ENCODE peak calls at places on chromosomes 7 and 10, in nine cellular contexts. M is MM.1S, G is ovary, J is IMR-90, F is esophagus squamous epithelium, L is fibroblast of the aortic adventitia, U is HCT116, I is dorsolateral prefrontal cortex, H is adrenal gland. T is an unnamed sample.

GRCh38 chr7:106893591-106893990 is 28.5 kb downstream of the PIK3CG start:
- DNase-seq in M (peak), G (no peak), J (peak), F (no peak), L (no peak), U (no peak), I (no peak), H (no peak), T (no peak)

GRCh38 chr7:155653773-155654172 is 9.3 kb downstream of the RBM33 start:
- DNase-seq in M (no peak), G (no peak), J (peak), F (no peak), L (peak), U (no peak), I (no peak), H (peak), T (peak)

GRCh38 chr7:141785711-141786552 is 4.1 kb upstream of the TAS2R5 start:
- DNase-seq in M (peak), G (no peak), J (peak), F (no peak), L (peak), U (peak), I (no peak), H (peak), T (peak)

GRCh38 chr10:100728928-100729876 is 16.2 kb upstream of the PAX2 start:
- DNase-seq in M (no peak), G (peak), J (peak), F (no peak), L (peak), U (peak), I (no peak), H (peak), T (peak)

GRCh38 chr10:80787952-80788351 is 250.2 kb downstream of the SH2D4B start:
- DNase-seq in M (no peak), G (no peak), J (no peak), F (no peak), L (no peak), U (no peak), I (no peak), H (no peak), T (no peak)

GRCh38 chr10:100826983-100827818 is 81.8 kb downstream of the PAX2 start:
- DNase-seq in M (no peak), G (no peak), J (no peak), F (no peak), L (no peak), U (peak), I (no peak), H (no peak), T (no peak)

GRCh38 chr7:135917721-135918120 is 59.4 kb downstream of the MTPN start:
- DNase-seq in M (no peak), G (no peak), J (no peak), F (no peak), L (no peak), U (no peak), I (no peak), H (no peak), T (no peak)

GRCh38 chr10:29621161-29621560 is 13.6 kb downstream of the SVIL start:
- DNase-seq in M (no peak), G (no peak), J (peak), F (no peak), L (peak), U (no peak), I (no peak), H (peak), T (peak)

GRCh38 chr7:130912910-130913720 is 179.1 kb upstream of the KLF14 start:
- DNase-seq in M (peak), G (peak), J (peak), F (peak), L (peak), U (peak), I (no peak), H (peak), T (peak)

GRCh38 chr7:123154231-123154860 is 45.4 kb downstream of the SLC13A1 start:
- DNase-seq in M (peak), G (peak), J (peak), F (no peak), L (peak), U (peak), I (no peak), H (peak), T (peak)

GRCh38 chr10:113133497-113133896 is 183.4 kb downstream of the TCF7L2 start:
- DNase-seq in M (no peak), G (no peak), J (peak), F (no peak), L (peak), U (no peak), I (no peak), H (no peak), T (peak)

GRCh38 chr10:44859546-44860285 is 51.4 kb upstream of the TMEM72 start:
- DNase-seq in M (no peak), G (no peak), J (no peak), F (no peak), L (no peak), U (no peak), I (no peak), H (no peak), T (no peak)

GRCh38 chr10:112490543-112490942 is 43.5 kb downstream of the VTI1A start:
- DNase-seq in M (no peak), G (no peak), J (peak), F (no peak), L (peak), U (peak), I (no peak), H (no peak), T (peak)

GRCh38 chr10:119541459-119542356 is 811 bp downstream of the RGS10 start:
- DNase-seq in M (peak), G (peak), J (no peak), F (no peak), L (peak), U (no peak), I (no peak), H (no peak), T (peak)

GRCh38 chr10:11742009-11742778 is at the start of gene ECHDC3:
- DNase-seq in M (peak), G (peak), J (no peak), F (peak), L (peak), U (no peak), I (no peak), H (peak), T (peak)

GRCh38 chr10:15043674-15044073 is at the start of gene OLAH:
- DNase-seq in M (no peak), G (no peak), J (no peak), F (no peak), L (no peak), U (no peak), I (no peak), H (no peak), T (peak)

GRCh38 chr7:73966941-73967831 is 60.8 kb upstream of the ELN start:
- DNase-seq in M (no peak), G (no peak), J (no peak), F (no peak), L (no peak), U (no peak), I (no peak), H (no peak), T (no peak)

GRCh38 chr7:132404261-132404660 is 172.0 kb downstream of the PLXNA4 start:
- DNase-seq in M (no peak), G (no peak), J (no peak), F (no peak), L (no peak), U (no peak), I (no peak), H (no peak), T (no peak)

GRCh38 chr7:102260856-102261255 is 25.8 kb upstream of the SH2B2 start:
- DNase-seq in M (no peak), G (peak), J (peak), F (no peak), L (peak), U (no peak), I (peak), H (peak), T (peak)

GRCh38 chr7:2465928-2466327 is 10.3 kb downstream of the GRIFIN start:
- DNase-seq in M (no peak), G (no peak), J (no peak), F (no peak), L (no peak), U (no peak), I (no peak), H (no peak), T (no peak)

GRCh38 chr10:120457431-120458172 is 575 bp downstream of the PLPP4 start:
- DNase-seq in M (no peak), G (no peak), J (no peak), F (no peak), L (no peak), U (no peak), I (no peak), H (no peak), T (no peak)

GRCh38 chr7:95373323-95373722 is 22.9 kb downstream of the PON3 start:
- DNase-seq in M (no peak), G (no peak), J (no peak), F (no peak), L (no peak), U (no peak), I (no peak), H (no peak), T (no peak)

GRCh38 chr7:135757719-135758411 is 9.3 kb upstream of the FAM180A start:
- DNase-seq in M (no peak), G (peak), J (peak), F (no peak), L (peak), U (no peak), I (no peak), H (no peak), T (peak)

GRCh38 chr7:108051449-108051848 is 48.5 kb upstream of the LAMB1 start:
- DNase-seq in M (no peak), G (no peak), J (peak), F (no peak), L (peak), U (no peak), I (no peak), H (no peak), T (no peak)

GRCh38 chr7:105139381-105139780 is 125.4 kb downstream of the KMT2E start:
- DNase-seq in M (no peak), G (no peak), J (no peak), F (no peak), L (no peak), U (no peak), I (no peak), H (no peak), T (no peak)

GRCh38 chr7:105137898-105138297 is 123.9 kb downstream of the KMT2E start:
- DNase-seq in M (no peak), G (no peak), J (no peak), F (no peak), L (no peak), U (no peak), I (no peak), H (no peak), T (no peak)

GRCh38 chr7:105136221-105136620 is 122.2 kb downstream of the KMT2E start:
- DNase-seq in M (no peak), G (no peak), J (no peak), F (no peak), L (no peak), U (peak), I (no peak), H (peak), T (no peak)

GRCh38 chr7:105141068-105141467 is 127.1 kb downstream of the KMT2E start:
- DNase-seq in M (no peak), G (no peak), J (peak), F (no peak), L (peak), U (peak), I (no peak), H (no peak), T (peak)
- H3K4me3 ChIP-seq in M (no peak), G (no peak), J (no peak), F (no peak), L (no peak), U (no peak), I (no peak), H (no peak), T (no peak)

GRCh38 chr10:131176907-131177306 is 134.6 kb downstream of the TCERG1L start:
- DNase-seq in M (no peak), G (no peak), J (no peak), F (no peak), L (no peak), U (no peak), I (no peak), H (no peak), T (no peak)
- TF ChIP-seq CTCF in M (no peak), G (no peak), J (no peak), F (no peak), L (no peak), U (no peak), I (no peak), H (no peak), T (no peak)

GRCh38 chr10:102131286-102132170 is 1.3 kb upstream of the PPRC1 start:
- DNase-seq in M (no peak), G (no peak), J (peak), F (no peak), L (peak), U (no peak), I (no peak), H (no peak), T (peak)
- H3K4me3 ChIP-seq in M (peak), G (no peak), J (no peak), F (no peak), L (no peak), U (peak), I (no peak), H (no peak), T (no peak)

GRCh38 chr10:43197834-43198681 is 59.8 kb downstream of the CSGALNACT2 start:
- DNase-seq in M (no peak), G (no peak), J (no peak), F (no peak), L (no peak), U (no peak), I (peak), H (no peak), T (no peak)
- TF ChIP-seq CTCF in M (peak), G (no peak), J (peak), F (peak), L (peak), U (peak), I (no peak), H (peak), T (peak)

GRCh38 chr7:55546826-55547225 is 25.5 kb downstream of the VOPP1 start:
- DNase-seq in M (no peak), G (peak), J (peak), F (no peak), L (peak), U (peak), I (no peak), H (peak), T (peak)

GRCh38 chr7:55548295-55548731 is 24.0 kb downstream of the VOPP1 start:
- DNase-seq in M (no peak), G (no peak), J (no peak), F (no peak), L (no peak), U (no peak), I (no peak), H (no peak), T (no peak)

GRCh38 chr7:55550010-55550409 is 22.3 kb downstream of the VOPP1 start:
- DNase-seq in M (peak), G (no peak), J (no peak), F (no peak), L (no peak), U (peak), I (no peak), H (no peak), T (no peak)

GRCh38 chr7:55550838-55551537 is 21.3 kb downstream of the VOPP1 start:
- DNase-seq in M (no peak), G (no peak), J (no peak), F (no peak), L (no peak), U (no peak), I (no peak), H (no peak), T (no peak)

GRCh38 chr7:55549457-55549856 is 22.8 kb downstream of the VOPP1 start:
- DNase-seq in M (peak), G (no peak), J (no peak), F (no peak), L (no peak), U (no peak), I (no peak), H (no peak), T (no peak)
- H3K4me3 ChIP-seq in M (peak), G (no peak), J (no peak), F (no peak), L (no peak), U (no peak), I (no peak), H (no peak), T (no peak)

GRCh38 chr10:117449636-117450035 is 74.4 kb upstream of the PDZD8 start:
- DNase-seq in M (no peak), G (no peak), J (no peak), F (no peak), L (peak), U (peak), I (no peak), H (no peak), T (no peak)
- TF ChIP-seq CTCF in M (peak), G (no peak), J (peak), F (peak), L (no peak), U (peak), I (no peak), H (no peak), T (peak)

GRCh38 chr7:139828446-139828845 is 618 bp upstream of the TBXAS1 start:
- DNase-seq in M (no peak), G (no peak), J (no peak), F (no peak), L (no peak), U (no peak), I (no peak), H (no peak), T (no peak)

GRCh38 chr7:139830292-139830691 is 1.2 kb downstream of the TBXAS1 start:
- DNase-seq in M (no peak), G (no peak), J (no peak), F (no peak), L (no peak), U (no peak), I (no peak), H (no peak), T (no peak)

GRCh38 chr7:139830779-139831498 is 1.9 kb downstream of the TBXAS1 start:
- DNase-seq in M (no peak), G (no peak), J (no peak), F (no peak), L (no peak), U (no peak), I (no peak), H (no peak), T (no peak)

GRCh38 chr7:139829654-139830130 is 628 bp downstream of the TBXAS1 start:
- DNase-seq in M (no peak), G (no peak), J (peak), F (no peak), L (no peak), U (no peak), I (no peak), H (no peak), T (no peak)

DNA sequence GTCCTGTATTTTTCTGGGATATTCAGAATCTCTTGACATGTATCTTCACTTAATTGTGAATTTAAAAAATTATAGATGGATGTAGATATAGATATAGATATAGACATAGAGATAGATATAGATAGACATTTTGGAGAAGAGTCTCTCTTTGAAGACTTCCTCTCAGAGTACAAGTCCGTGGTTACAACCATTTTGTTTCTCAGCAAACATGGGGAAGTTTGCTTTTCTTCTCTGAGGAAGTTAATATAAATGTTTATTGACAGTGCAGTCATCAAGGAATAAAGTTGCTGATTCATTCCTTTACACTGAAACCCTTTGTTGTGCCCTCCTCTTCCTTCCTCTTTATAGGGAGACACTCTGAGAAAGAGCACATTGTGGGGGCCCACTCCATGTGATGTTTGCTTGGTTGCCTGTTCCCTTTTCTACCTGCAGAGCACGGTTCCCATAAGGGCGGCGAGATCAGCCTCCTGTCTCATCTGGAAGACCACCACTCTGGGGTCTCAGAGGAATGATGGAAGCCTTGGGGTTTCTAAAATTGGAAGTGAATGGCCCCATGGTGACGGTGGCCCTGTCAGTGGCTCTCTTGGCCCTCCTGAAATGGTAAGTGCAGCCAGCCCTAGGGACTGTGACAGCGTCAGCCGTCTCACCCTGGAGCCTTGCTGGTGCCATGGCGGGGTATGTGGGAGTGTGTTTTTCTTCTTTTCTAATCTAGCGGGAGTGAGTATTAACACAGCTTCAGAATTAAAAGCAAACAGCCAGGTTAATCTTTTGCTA is at the start of gene TBXAS1:
- DNase-seq in M (no peak), G (no peak), J (peak), F (no peak), L (no peak), U (no peak), I (no peak), H (no peak), T (no peak)
- H3K4me3 ChIP-seq in M (no peak), G (no peak), J (peak), F (peak), L (no peak), U (no peak), I (peak), H (no peak), T (no peak)

DNA sequence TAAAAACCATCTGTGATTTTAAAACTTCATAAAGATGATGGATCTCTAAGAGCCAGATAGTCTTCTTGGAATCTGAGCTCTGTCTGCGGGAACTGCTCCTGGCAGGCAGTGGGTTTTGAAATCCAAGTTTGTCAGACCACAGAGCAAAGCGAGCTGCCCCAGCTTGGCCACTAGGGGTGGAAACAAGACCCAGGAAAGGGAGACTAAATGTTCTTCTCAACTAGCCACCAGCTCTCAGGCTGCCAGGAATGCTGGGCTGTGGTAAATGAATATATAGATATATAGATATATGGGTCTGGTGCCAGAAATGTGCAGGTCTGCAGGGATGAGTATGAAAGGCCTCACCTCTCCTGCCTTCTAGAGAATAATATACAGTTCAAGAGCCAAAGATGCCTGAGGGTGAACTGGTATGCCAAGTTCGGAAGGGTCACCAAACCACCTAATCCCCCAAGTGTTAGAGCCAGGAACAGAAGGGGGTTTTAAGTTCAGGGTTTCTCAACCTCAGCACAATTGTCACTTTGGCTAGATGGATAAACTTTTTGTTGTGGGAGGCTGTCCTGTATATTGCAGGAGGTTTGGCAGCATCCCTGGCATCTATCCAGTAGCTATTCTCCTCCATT is 208.7 kb downstream of the KCNMA1 start:
- DNase-seq in M (no peak), G (peak), J (peak), F (no peak), L (peak), U (peak), I (no peak), H (peak), T (peak)
- TF ChIP-seq CTCF in M (peak), G (no peak), J (peak), F (peak), L (peak), U (peak), I (peak), H (peak), T (peak)

T was measured in fibroblast of mammary gland.